ENCODE peak calls at places on chromosomes 11 and 22, in seven cellular contexts. K is KG1, L is epithelial cell of proximal tubule, E is fibroblast of the conjunctiva, D is uterus, X is Kasumi-1, C is astrocyte of the spinal cord. U is an unnamed sample.

GRCh38 chr11:129312741-129313587 is 62.7 kb upstream of the BARX2 start:
- DNase-seq in K (no peak), L (no peak), E (no peak), D (no peak), X (no peak), C (no peak), U (no peak)

GRCh38 chr11:78181155-78181554 is 7.3 kb downstream of the KCTD21 start:
- DNase-seq in K (no peak), L (no peak), E (no peak), D (no peak), X (no peak), C (no peak), U (peak)

GRCh38 chr11:47234669-47235075 is 13.9 kb downstream of the ACP2 start:
- DNase-seq in K (no peak), L (no peak), E (no peak), D (no peak), X (no peak), C (peak), U (no peak)

GRCh38 chr11:111735262-111736116 is 30.7 kb downstream of the PPP2R1B start:
- DNase-seq in K (no peak), L (peak), E (peak), D (peak), X (no peak), C (peak), U (peak)

GRCh38 chr11:126419801-126420729 is 64.6 kb downstream of the ST3GAL4 start:
- DNase-seq in K (no peak), L (no peak), E (no peak), D (no peak), X (peak), C (peak), U (peak)

GRCh38 chr22:45996241-45997076 is 19.5 kb upstream of the WNT7B start:
- DNase-seq in K (no peak), L (no peak), E (no peak), D (peak), X (peak), C (peak), U (no peak)

GRCh38 chr11:126884192-126884973 is 116.2 kb downstream of the KIRREL3 start:
- DNase-seq in K (no peak), L (peak), E (no peak), D (no peak), X (no peak), C (peak), U (no peak)

GRCh38 chr22:33271390-33272161 is 213.4 kb upstream of the SYN3 start:
- DNase-seq in K (no peak), L (no peak), E (peak), D (peak), X (no peak), C (no peak), U (no peak)

GRCh38 chr11:94910779-94911178 is 62.6 kb downstream of the CWC15 start:
- DNase-seq in K (no peak), L (no peak), E (peak), D (no peak), X (no peak), C (peak), U (peak)

GRCh38 chr11:102530558-102530957 is at the start of gene MMP7:
- DNase-seq in K (peak), L (peak), E (peak), D (no peak), X (peak), C (peak), U (peak)

GRCh38 chr11:86034710-86035109 is 34.2 kb downstream of the PICALM start:
- DNase-seq in K (no peak), L (no peak), E (no peak), D (no peak), X (no peak), C (no peak), U (no peak)

GRCh38 chr22:47994045-47994444 is 1231.6 kb downstream of the TBC1D22A start:
- DNase-seq in K (no peak), L (no peak), E (no peak), D (no peak), X (no peak), C (no peak), U (no peak)

GRCh38 chr11:120128392-120129172 is 9.3 kb downstream of the TRIM29 start:
- DNase-seq in K (no peak), L (no peak), E (no peak), D (peak), X (no peak), C (peak), U (peak)

GRCh38 chr11:12765428-12765827 is 91.2 kb downstream of the TEAD1 start:
- DNase-seq in K (no peak), L (no peak), E (peak), D (no peak), X (no peak), C (peak), U (no peak)

GRCh38 chr22:46089426-46090041 is 60.8 kb upstream of the PPARA start:
- DNase-seq in K (no peak), L (no peak), E (no peak), D (peak), X (no peak), C (no peak), U (no peak)

GRCh38 chr11:61279934-61280656 is 15.0 kb downstream of the VWCE start:
- DNase-seq in K (no peak), L (no peak), E (no peak), D (no peak), X (no peak), C (no peak), U (no peak)

GRCh38 chr11:57430946-57431345 is 4.0 kb upstream of the SLC43A3 start:
- DNase-seq in K (peak), L (no peak), E (no peak), D (no peak), X (peak), C (no peak), U (no peak)

GRCh38 chr22:29154364-29155048 is 51.2 kb upstream of the EMID1 start:
- DNase-seq in K (peak), L (no peak), E (peak), D (peak), X (peak), C (peak), U (peak)

GRCh38 chr11:110434952-110435779 is 5.4 kb downstream of the FDX1 start:
- DNase-seq in K (no peak), L (no peak), E (no peak), D (no peak), X (no peak), C (no peak), U (no peak)

GRCh38 chr22:48579915-48580279 is 1247.8 kb downstream of the BRD1 start:
- DNase-seq in K (no peak), L (no peak), E (no peak), D (no peak), X (no peak), C (no peak), U (no peak)

GRCh38 chr11:26193714-26194373 is 138.1 kb upstream of the ANO3 start:
- DNase-seq in K (no peak), L (no peak), E (no peak), D (no peak), X (no peak), C (no peak), U (peak)

GRCh38 chr11:124586247-124586860 is 16.6 kb downstream of the OR8A1 start:
- DNase-seq in K (peak), L (no peak), E (peak), D (peak), X (peak), C (peak), U (peak)

GRCh38 chr11:112321521-112322172 is 61.0 kb upstream of the PLET1 start:
- DNase-seq in K (no peak), L (peak), E (peak), D (no peak), X (no peak), C (peak), U (peak)

GRCh38 chr11:132093861-132094260 is 723.4 kb downstream of the NTM start:
- DNase-seq in K (no peak), L (no peak), E (no peak), D (no peak), X (no peak), C (no peak), U (no peak)

GRCh38 chr11:77400306-77400705 is 73.6 kb downstream of the PAK1 start:
- DNase-seq in K (no peak), L (no peak), E (no peak), D (no peak), X (no peak), C (no peak), U (no peak)

GRCh38 chr11:72483412-72484186 is 49.3 kb upstream of the CLPB start:
- DNase-seq in K (no peak), L (peak), E (no peak), D (no peak), X (peak), C (peak), U (peak)

GRCh38 chr11:122505304-122506006 is 150.1 kb upstream of the UBASH3B start:
- DNase-seq in K (peak), L (peak), E (peak), D (peak), X (peak), C (peak), U (peak)

GRCh38 chr11:126104420-126104819 is 41.8 kb upstream of the CDON start:
- DNase-seq in K (no peak), L (no peak), E (no peak), D (no peak), X (no peak), C (no peak), U (no peak)

GRCh38 chr22:17570851-17571631 is 7.7 kb downstream of the SLC25A18 start:
- DNase-seq in K (no peak), L (peak), E (peak), D (peak), X (no peak), C (peak), U (peak)

GRCh38 chr11:75481602-75482309 is 44.0 kb downstream of the GDPD5 start:
- DNase-seq in K (no peak), L (no peak), E (no peak), D (no peak), X (no peak), C (no peak), U (no peak)

GRCh38 chr22:24386814-24387550 is 40.4 kb upstream of the ADORA2A start:
- DNase-seq in K (no peak), L (no peak), E (no peak), D (no peak), X (no peak), C (no peak), U (peak)